ENCODE peak calls at places on chromosomes 16 and 17, in four cellular contexts. Q, S, U and R are unnamed samples.

GRCh38 chr17:16652847-16653366 is 743 bp downstream of the ZNF624 start:
- DNase-seq in S (no peak), U (no peak), Q (no peak), R (no peak)

GRCh38 chr17:46060461-46060860 is 61.4 kb downstream of the STH start:
- DNase-seq in U (no peak), Q (no peak), S (no peak), R (no peak)

GRCh38 chr17:28381141-28381825 is 9.8 kb downstream of the SARM1 start:
- DNase-seq in S (no peak), U (no peak), Q (no peak), R (no peak)

GRCh38 chr17:6105608-6106007 is 35.4 kb downstream of the WSCD1 start:
- DNase-seq in U (no peak), Q (no peak), S (no peak), R (no peak)

GRCh38 chr17:2090804-2091534 is 36.1 kb downstream of the HIC1 start:
- DNase-seq in Q (no peak), S (peak; percentile 86), U (no peak), R (peak; percentile 34)

GRCh38 chr17:55641559-55642160 is 81.0 kb downstream of the TMEM100 start:
- DNase-seq in Q (peak; percentile 41), S (peak; percentile 67), U (peak; percentile 83), R (peak; percentile 3)

GRCh38 chr17:49277638-49278037 is 47.1 kb upstream of the PHOSPHO1 start:
- DNase-seq in S (no peak), U (no peak), Q (no peak), R (no peak)

GRCh38 chr16:74522160-74522559 is 84.8 kb downstream of the GLG1 start:
- DNase-seq in U (no peak), S (no peak), Q (no peak), R (no peak)

GRCh38 chr17:57747221-57748017 is 2.3 kb upstream of the CCDC182 start:
- DNase-seq in S (no peak), U (peak; percentile 57), Q (peak; percentile 43), R (peak; percentile 15)

GRCh38 chr17:28612936-28613872 is 781 bp downstream of the RSKR start:
- DNase-seq in U (peak; percentile 45), S (no peak), Q (no peak), R (no peak)

GRCh38 chr17:57255776-57256681 is at the start of gene MSI2:
- DNase-seq in Q (peak; percentile 96), U (peak; percentile 88), S (peak; percentile 96), R (peak; percentile 39)

GRCh38 chr17:36686123-36686669 is 84.8 kb downstream of the MRM1 start:
- DNase-seq in S (no peak), Q (no peak), U (peak; percentile 47), R (peak; percentile 16)

GRCh38 chr17:2138318-2138717 is 83.4 kb downstream of the HIC1 start:
- DNase-seq in S (no peak), Q (no peak), U (peak; percentile 57), R (no peak)

GRCh38 chr17:13230350-13230900 is 212.6 kb upstream of the ELAC2 start:
- DNase-seq in U (no peak), S (no peak), Q (no peak), R (no peak)

GRCh38 chr17:13601776-13602551 is at the start of gene HS3ST3A1:
- DNase-seq in U (peak; percentile 68), Q (peak; percentile 5), S (peak; percentile 44), R (no peak)

GRCh38 chr17:70968302-70968701 is 799.0 kb downstream of the KCNJ2 start:
- DNase-seq in S (no peak), U (no peak), Q (no peak), R (no peak)

GRCh38 chr16:9836118-9836736 is 346.0 kb downstream of the GRIN2A start:
- DNase-seq in Q (no peak), U (no peak), S (no peak), R (no peak)

GRCh38 chr16:78133919-78134318 is 34.5 kb downstream of the WWOX start:
- DNase-seq in Q (peak; percentile 8), S (no peak), U (no peak), R (no peak)

GRCh38 chr17:60321336-60322055 is 70.4 kb downstream of the USP32 start:
- DNase-seq in U (no peak), Q (no peak), S (no peak), R (no peak)

GRCh38 chr17:50290074-50290702 is 15.9 kb downstream of the TMEM92 start:
- DNase-seq in U (no peak), S (peak; percentile 77), Q (peak; percentile 88), R (peak; percentile 98)

GRCh38 chr16:49542391-49542891 is 168.8 kb downstream of the C16orf78 start:
- DNase-seq in Q (no peak), U (peak; percentile 71), S (peak; percentile 45), R (no peak)

GRCh38 chr16:4690946-4691665 is 2.3 kb upstream of the NUDT16L1 start:
- DNase-seq in Q (no peak), U (no peak), S (peak; percentile 24), R (no peak)

GRCh38 chr16:57576429-57576870 is 34.0 kb downstream of the ADGRG5 start:
- DNase-seq in Q (peak; percentile 67), U (peak; percentile 81), S (peak; percentile 61), R (peak; percentile 69)

GRCh38 chr17:60652484-60653247 is 25.0 kb upstream of the BCAS3 start:
- DNase-seq in U (no peak), Q (no peak), S (no peak), R (no peak)

GRCh38 chr16:22787456-22788189 is 26.3 kb upstream of the HS3ST2 start:
- DNase-seq in Q (peak; percentile 29), S (no peak), U (peak; percentile 74), R (peak; percentile 55)

GRCh38 chr16:73053379-73054130 is 5.6 kb upstream of the ZFHX3 start:
- DNase-seq in U (peak; percentile 45), Q (no peak), S (no peak), R (peak; percentile 72)

GRCh38 chr17:4488989-4489595 is 9.6 kb upstream of the SPNS2 start:
- DNase-seq in U (no peak), S (no peak), Q (no peak), R (peak; percentile 83)

GRCh38 chr16:80144191-80144590 is 396.6 kb upstream of the DYNLRB2 start:
- DNase-seq in Q (no peak), S (no peak), U (no peak), R (no peak)

GRCh38 chr17:16989230-16989952 is 17.5 kb upstream of the TNFRSF13B start:
- DNase-seq in U (no peak), Q (no peak), S (no peak), R (no peak)

GRCh38 chr17:38617967-38618760 is 12.4 kb upstream of the SRCIN1 start:
- DNase-seq in S (no peak), Q (no peak), U (no peak), R (no peak)

GRCh38 chr16:82627811-82628339 is 1.1 kb downstream of the CDH13 start:
- DNase-seq in S (peak; percentile 63), U (no peak), Q (peak; percentile 52), R (no peak)

GRCh38 chr17:7477392-7478275 is 1.8 kb downstream of the ZBTB4 start:
- DNase-seq in S (peak; percentile 59), Q (no peak), U (no peak), R (peak; percentile 74)

GRCh38 chr16:29959293-29959692 is 2.6 kb upstream of the TMEM219 start:
- DNase-seq in S (no peak), U (no peak), Q (no peak), R (no peak)

GRCh38 chr17:12422632-12423031 is 243.1 kb upstream of the MYOCD start:
- DNase-seq in U (no peak), S (peak; percentile 53), Q (peak; percentile 58), R (no peak)

GRCh38 chr17:39641883-39642282 is 4.9 kb downstream of the STARD3 start:
- DNase-seq in Q (no peak), S (no peak), U (no peak), R (no peak)
- H3K4me1 ChIP-seq in Q (peaks cover 13% of the 10 kb centered on the region), S (peaks cover 70% of the 10 kb centered on the region), U (no peaks in the 10 kb centered on the region), R (peaks cover 12% of the 10 kb centered on the region)

GRCh38 chr16:67672739-67673662 is 6.4 kb downstream of the C16orf86 start:
- DNase-seq in Q (peak; percentile 54), U (peak; percentile 88), S (peak; percentile 75), R (peak; percentile 39)
- H3K4me1 ChIP-seq in Q (peaks cover 12% of the 10 kb centered on the region), U (peaks cover 14% of the 10 kb centered on the region), S (peaks cover 31% of the 10 kb centered on the region), R (peaks cover 25% of the 10 kb centered on the region)

DNA sequence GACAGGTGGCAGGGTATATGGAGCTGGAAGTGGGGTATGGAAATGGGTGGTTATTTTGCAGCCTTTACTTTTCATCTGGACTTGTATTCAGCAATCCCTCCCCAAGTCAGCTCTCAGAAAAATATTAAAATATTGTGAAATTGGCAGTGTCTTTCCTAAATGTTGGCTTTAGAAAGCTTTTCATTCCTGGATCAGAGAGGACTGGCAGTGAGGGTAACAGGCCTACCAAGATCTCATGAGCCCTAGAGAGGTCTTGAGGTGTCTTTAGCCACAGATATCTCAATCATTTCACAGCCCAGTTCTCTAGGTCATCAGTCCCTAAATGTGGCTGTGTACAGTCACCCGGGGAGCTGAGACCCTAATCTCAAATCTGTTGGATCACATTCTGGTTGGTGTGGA is 22.5 kb downstream of the SLC7A6OS start:
- DNase-seq in U (no peak), Q (no peak), S (no peak), R (no peak)
- H3K4me1 ChIP-seq in U (no peaks in the 10 kb centered on the region), Q (no peaks in the 10 kb centered on the region), S (peaks cover 75% of the 10 kb centered on the region), R (peaks cover 7% of the 10 kb centered on the region)

GRCh38 chr17:78117027-78117981 is 11.3 kb downstream of the TMC6 start:
- DNase-seq in Q (no peak), S (peak; percentile 37), U (peak; percentile 81), R (no peak)
- H3K4me1 ChIP-seq in Q (peaks cover 25% of the 10 kb centered on the region), S (peaks cover 37% of the 10 kb centered on the region), U (peaks cover 8% of the 10 kb centered on the region), R (no peaks in the 10 kb centered on the region)

DNA sequence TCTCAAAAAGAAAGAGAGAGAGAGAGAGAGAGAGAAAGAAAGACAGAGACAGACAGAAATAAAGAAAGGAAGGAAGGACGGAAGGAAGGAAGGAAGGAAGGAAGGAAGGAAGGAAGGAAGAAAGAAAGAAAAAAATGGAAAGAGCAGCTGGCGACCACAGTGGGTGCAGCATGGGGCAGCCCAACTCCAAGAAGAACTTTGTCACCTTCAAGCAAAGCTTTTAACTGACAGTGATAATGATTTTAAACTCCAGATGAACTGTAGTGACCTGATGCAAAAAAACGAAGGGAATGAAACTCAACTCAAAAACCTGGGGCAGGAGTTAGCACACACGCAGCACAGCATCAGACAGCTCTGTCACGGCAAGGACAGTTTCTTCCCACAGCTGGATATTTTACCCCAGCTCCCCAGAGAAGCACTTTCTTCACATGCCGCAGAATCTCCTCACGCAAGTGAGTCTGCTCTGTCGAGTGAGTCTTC is 5.0 kb upstream of the ARHGAP17 start:
- DNase-seq in U (no peak), Q (no peak), S (no peak), R (no peak)
- H3K4me1 ChIP-seq in U (no peaks in the 10 kb centered on the region), Q (no peaks in the 10 kb centered on the region), S (peaks cover 7% of the 10 kb centered on the region), R (no peaks in the 10 kb centered on the region)

DNA sequence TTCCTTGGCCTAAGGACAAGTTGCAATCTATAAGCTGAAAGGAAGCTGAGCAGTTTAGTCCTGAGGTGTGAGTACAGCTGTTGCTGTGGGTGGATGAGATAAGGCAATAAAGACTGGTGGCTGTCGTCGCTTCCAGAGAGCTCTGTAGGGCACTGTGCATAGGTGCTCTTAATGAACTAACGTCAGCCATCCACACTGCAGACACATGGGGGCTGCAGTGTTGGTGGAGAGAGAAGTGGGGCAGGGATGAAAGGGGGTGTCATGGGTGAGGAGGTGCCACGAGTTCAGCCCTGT is 139.9 kb upstream of the IRX3 start:
- DNase-seq in Q (no peak), S (no peak), U (no peak), R (no peak)
- H3K4me1 ChIP-seq in Q (peaks cover 23% of the 10 kb centered on the region), S (peaks cover 13% of the 10 kb centered on the region), U (no peaks in the 10 kb centered on the region), R (peaks cover 79% of the 10 kb centered on the region)

GRCh38 chr17:68459030-68459376 is 1.7 kb upstream of the WIPI1 start:
- DNase-seq in Q (no peak), U (no peak), S (no peak), R (no peak)
- H3K4me1 ChIP-seq in Q (no peaks in the 10 kb centered on the region), U (peaks cover 15% of the 10 kb centered on the region), S (peaks cover 54% of the 10 kb centered on the region), R (peaks cover 34% of the 10 kb centered on the region)

GRCh38 chr17:19485800-19486340 is 47.8 kb upstream of the SLC47A1 start:
- DNase-seq in S (no peak), U (no peak), Q (no peak), R (no peak)
- H3K4me1 ChIP-seq in S (no peaks in the 10 kb centered on the region), U (no peaks in the 10 kb centered on the region), Q (no peaks in the 10 kb centered on the region), R (peaks cover 11% of the 10 kb centered on the region)

GRCh38 chr16:67461600-67462278 is 19.2 kb downstream of the ATP6V0D1 start:
- DNase-seq in U (no peak), S (no peak), Q (peak; percentile 96), R (no peak)
- H3K4me1 ChIP-seq in U (peaks cover 3% of the 10 kb centered on the region), S (peaks cover 94% of the 10 kb centered on the region), Q (peaks cover 58% of the 10 kb centered on the region), R (peaks cover 5% of the 10 kb centered on the region)